ENCODE peak calls at places on chromosomes 5 and 9, in seven cellular contexts. Y is heart left ventricle, P is K562, N is heart right ventricle, U is esophagus muscularis mucosa, O is H9, A is adrenal gland. K is an unnamed sample.

GRCh38 chr9:75001719-75002421 is 26.2 kb downstream of the CARNMT1 start:
- DNase-seq in Y (peak), P (peak), N (peak), U (no peak), O (no peak), A (peak), K (no peak)

GRCh38 chr9:113828211-113828610 is 47.9 kb upstream of the ZNF618 start:
- DNase-seq in Y (no peak), P (no peak), N (no peak), U (no peak), O (no peak), A (no peak), K (no peak)

GRCh38 chr9:126438757-126439401 is 112.2 kb downstream of the MVB12B start:
- DNase-seq in Y (no peak), P (no peak), N (no peak), U (no peak), O (no peak), A (no peak), K (no peak)

GRCh38 chr5:57117601-57118000 is 56.3 kb upstream of the GPBP1 start:
- DNase-seq in Y (no peak), P (no peak), N (no peak), U (no peak), O (no peak), A (no peak), K (no peak)

GRCh38 chr5:137888489-137888874 is 775 bp upstream of the PKD2L2 start:
- DNase-seq in Y (no peak), P (no peak), N (no peak), U (no peak), O (no peak), A (no peak), K (no peak)

GRCh38 chr9:132988244-132989013 is 9.9 kb downstream of the GFI1B start:
- DNase-seq in Y (no peak), P (no peak), N (no peak), U (no peak), O (no peak), A (no peak), K (no peak)

GRCh38 chr5:83577036-83577636 is 105.6 kb downstream of the VCAN start:
- DNase-seq in Y (no peak), P (no peak), N (no peak), U (no peak), O (no peak), A (peak), K (no peak)

GRCh38 chr9:133916159-133916541 is 76.0 kb downstream of the VAV2 start:
- DNase-seq in Y (no peak), P (no peak), N (no peak), U (no peak), O (no peak), A (no peak), K (no peak)

GRCh38 chr5:146877783-146878470 is 630 bp downstream of the PPP2R2B start:
- DNase-seq in Y (no peak), P (no peak), N (peak), U (no peak), O (peak), A (no peak), K (no peak)

GRCh38 chr9:101716629-101717028 is 21.8 kb downstream of the GRIN3A start:
- DNase-seq in Y (no peak), P (no peak), N (peak), U (no peak), O (no peak), A (no peak), K (no peak)

GRCh38 chr9:17236147-17236546 is 101.3 kb downstream of the CNTLN start:
- DNase-seq in Y (no peak), P (no peak), N (no peak), U (no peak), O (no peak), A (no peak), K (no peak)

GRCh38 chr5:138873886-138874200 is 1.3 kb downstream of the LRRTM2 start:
- DNase-seq in Y (no peak), P (no peak), N (no peak), U (no peak), O (no peak), A (no peak), K (no peak)

GRCh38 chr9:19410195-19410503 is 1.3 kb downstream of the ACER2 start:
- DNase-seq in Y (no peak), P (no peak), N (no peak), U (no peak), O (no peak), A (no peak), K (no peak)

GRCh38 chr9:19408316-19408692 is 505 bp upstream of the ACER2 start:
- DNase-seq in Y (peak), P (peak), N (peak), U (no peak), O (no peak), A (peak), K (no peak)

GRCh38 chr9:19410594-19410993 is 1.8 kb downstream of the ACER2 start:
- DNase-seq in Y (no peak), P (no peak), N (no peak), U (no peak), O (no peak), A (no peak), K (no peak)

GRCh38 chr9:19409406-19410194 is 791 bp downstream of the ACER2 start:
- DNase-seq in Y (peak), P (peak), N (peak), U (no peak), O (peak), A (peak), K (peak)

DNA sequence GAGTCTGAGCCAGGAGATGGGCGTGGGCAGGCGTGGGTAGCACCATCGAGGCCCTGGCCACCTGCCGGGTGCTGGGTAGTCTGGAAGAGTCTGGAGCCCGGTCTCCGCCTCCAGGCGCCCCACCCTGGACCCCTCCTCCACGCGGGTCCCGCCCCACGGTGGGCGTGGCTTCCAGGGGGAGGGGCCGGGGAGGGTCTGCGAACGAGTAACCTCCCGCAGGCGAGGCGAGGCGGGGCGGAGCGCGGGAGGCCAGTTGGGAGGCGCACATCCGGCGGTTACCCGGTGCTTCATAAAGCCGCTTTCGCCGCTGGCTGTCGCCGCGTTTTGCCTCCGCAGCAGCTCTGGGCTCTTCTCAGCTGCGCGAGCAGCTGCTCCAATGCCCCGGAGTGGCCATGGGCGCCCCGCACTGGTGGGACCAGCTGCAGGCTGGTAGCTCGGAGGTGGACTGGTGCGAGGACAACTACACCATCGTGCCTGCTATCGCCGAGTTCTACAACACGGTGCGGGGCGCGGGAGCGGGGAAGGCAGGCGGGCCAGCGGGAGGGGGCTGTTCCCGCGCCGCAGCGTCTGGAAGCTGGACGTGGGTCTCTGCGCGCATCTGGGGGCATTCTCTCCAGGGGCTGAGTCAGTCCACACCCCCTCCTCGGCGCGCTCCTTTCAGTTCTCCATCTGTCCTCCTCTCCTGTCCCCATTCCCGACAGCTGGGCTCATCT is at the start of gene ACER2:
- DNase-seq in Y (peak), P (peak), N (peak), U (peak), O (peak), A (peak), K (peak)
- TF ChIP-seq CTCF in Y (no peak), P (peak), N (no peak), U (peak), O (peak), A (no peak), K (no peak)

GRCh38 chr9:130181645-130182044 is 9.4 kb downstream of the NCS1 start:
- DNase-seq in Y (no peak), P (no peak), N (no peak), U (no peak), O (no peak), A (no peak), K (no peak)
- H3K27ac ChIP-seq in Y (no peak), P (no peak), N (no peak), U (peak), O (no peak), A (no peak), K (no peak)

GRCh38 chr5:74625742-74626241 is 14.7 kb downstream of the ENC1 start:
- DNase-seq in Y (no peak), P (no peak), N (no peak), U (no peak), O (peak), A (no peak), K (no peak)
- TF ChIP-seq CTCF in Y (no peak), P (peak), N (no peak), U (no peak), O (peak), A (no peak), K (no peak)

DNA sequence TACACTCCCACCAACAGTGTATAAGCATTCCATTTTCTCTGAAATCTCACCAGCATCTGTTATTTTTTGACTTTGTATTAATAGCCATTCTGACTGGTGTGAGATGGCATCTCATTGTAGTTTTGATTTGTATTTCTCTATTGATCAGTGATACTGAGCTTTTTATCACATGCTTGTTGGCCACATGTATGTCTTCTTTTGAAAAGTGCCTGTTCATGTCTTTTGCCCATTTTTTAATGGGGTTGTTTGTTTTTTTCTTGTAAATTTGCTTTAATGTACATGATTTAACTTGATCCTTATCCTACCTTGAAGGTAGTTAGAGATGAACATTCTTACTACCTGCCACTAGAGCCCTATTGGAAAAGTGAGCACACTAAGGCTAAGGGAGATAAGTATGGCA is 151.2 kb upstream of the KIF2A start:
- DNase-seq in Y (no peak), P (no peak), N (no peak), U (no peak), O (no peak), A (no peak), K (no peak)
- H3K27ac ChIP-seq in Y (no peak), P (no peak), N (no peak), U (no peak), O (no peak), A (no peak), K (no peak)

K was measured in ovary.